ENCODE peak calls at places on chromosomes 4 and X, in nine cellular contexts. One of them, this sample, is unnamed.

GRCh38 chr4:154332681-154333421 is 158.7 kb downstream of the DCHS2 start:
- DNase-seq in sciatic nerve: peak
- DNase-seq in K562: peak
- DNase-seq in A549: no peak
- DNase-seq in astrocyte: no peak
- DNase-seq in GM04504: no peak
- DNase-seq in stimulated activated CD4-positive, alpha-beta T cell treated with anti-CD3 and anti-CD28 coated beads, TNF-alpha, amount 100 ng/mL, for 4 hours: peak
- DNase-seq in AG08395: no peak
- DNase-seq in nephron progenitor cell: peak
- DNase-seq in this sample: peak

GRCh38 chrX:68083510-68083909 is 349.8 kb downstream of the OPHN1 start:
- DNase-seq in astrocyte: peak
- DNase-seq in sciatic nerve: no peak
- DNase-seq in stimulated activated CD4-positive, alpha-beta T cell treated with anti-CD3 and anti-CD28 coated beads, TNF-alpha, amount 100 ng/mL, for 4 hours: no peak
- DNase-seq in GM04504: no peak
- DNase-seq in K562: no peak
- DNase-seq in A549: no peak
- DNase-seq in AG08395: no peak
- DNase-seq in nephron progenitor cell: no peak
- DNase-seq in this sample: no peak

GRCh38 chr4:168551945-168552695 is 55.3 kb downstream of the PALLD start:
- DNase-seq in GM04504: no peak
- DNase-seq in K562: peak
- DNase-seq in AG08395: no peak
- DNase-seq in A549: no peak
- DNase-seq in nephron progenitor cell: no peak
- DNase-seq in stimulated activated CD4-positive, alpha-beta T cell treated with anti-CD3 and anti-CD28 coated beads, TNF-alpha, amount 100 ng/mL, for 4 hours: no peak
- DNase-seq in astrocyte: no peak
- DNase-seq in sciatic nerve: no peak
- DNase-seq in this sample: no peak

GRCh38 chr4:110637408-110638131 is 14.7 kb upstream of the PITX2 start:
- DNase-seq in astrocyte: no peak
- DNase-seq in K562: no peak
- DNase-seq in sciatic nerve: no peak
- DNase-seq in nephron progenitor cell: peak
- DNase-seq in AG08395: no peak
- DNase-seq in GM04504: no peak
- DNase-seq in A549: no peak
- DNase-seq in stimulated activated CD4-positive, alpha-beta T cell treated with anti-CD3 and anti-CD28 coated beads, TNF-alpha, amount 100 ng/mL, for 4 hours: no peak
- DNase-seq in this sample: no peak

GRCh38 chr4:5758741-5759140 is 47.7 kb downstream of the EVC start:
- DNase-seq in stimulated activated CD4-positive, alpha-beta T cell treated with anti-CD3 and anti-CD28 coated beads, TNF-alpha, amount 100 ng/mL, for 4 hours: no peak
- DNase-seq in K562: no peak
- DNase-seq in A549: peak
- DNase-seq in astrocyte: peak
- DNase-seq in sciatic nerve: no peak
- DNase-seq in nephron progenitor cell: no peak
- DNase-seq in AG08395: peak
- DNase-seq in GM04504: peak
- DNase-seq in this sample: no peak

GRCh38 chr4:172808196-172808595 is 360.4 kb upstream of the GALNT7 start:
- DNase-seq in A549: no peak
- DNase-seq in GM04504: no peak
- DNase-seq in stimulated activated CD4-positive, alpha-beta T cell treated with anti-CD3 and anti-CD28 coated beads, TNF-alpha, amount 100 ng/mL, for 4 hours: no peak
- DNase-seq in sciatic nerve: no peak
- DNase-seq in AG08395: no peak
- DNase-seq in K562: no peak
- DNase-seq in nephron progenitor cell: no peak
- DNase-seq in astrocyte: no peak
- DNase-seq in this sample: no peak

GRCh38 chr4:147825451-147826287 is 93.8 kb downstream of the ARHGAP10 start:
- DNase-seq in stimulated activated CD4-positive, alpha-beta T cell treated with anti-CD3 and anti-CD28 coated beads, TNF-alpha, amount 100 ng/mL, for 4 hours: no peak
- DNase-seq in GM04504: no peak
- DNase-seq in nephron progenitor cell: no peak
- DNase-seq in sciatic nerve: no peak
- DNase-seq in A549: no peak
- DNase-seq in astrocyte: peak
- DNase-seq in K562: peak
- DNase-seq in AG08395: no peak
- DNase-seq in this sample: no peak

GRCh38 chrX:46325312-46325877 is 219.8 kb downstream of the ZNF674 start:
- DNase-seq in GM04504: no peak
- DNase-seq in astrocyte: peak
- DNase-seq in A549: peak
- DNase-seq in AG08395: peak
- DNase-seq in stimulated activated CD4-positive, alpha-beta T cell treated with anti-CD3 and anti-CD28 coated beads, TNF-alpha, amount 100 ng/mL, for 4 hours: peak
- DNase-seq in nephron progenitor cell: peak
- DNase-seq in K562: no peak
- DNase-seq in sciatic nerve: no peak
- DNase-seq in this sample: no peak

GRCh38 chrX:17323397-17323796 is 51.6 kb upstream of the NHS start:
- DNase-seq in nephron progenitor cell: no peak
- DNase-seq in K562: no peak
- DNase-seq in AG08395: no peak
- DNase-seq in sciatic nerve: no peak
- DNase-seq in A549: no peak
- DNase-seq in GM04504: no peak
- DNase-seq in astrocyte: no peak
- DNase-seq in stimulated activated CD4-positive, alpha-beta T cell treated with anti-CD3 and anti-CD28 coated beads, TNF-alpha, amount 100 ng/mL, for 4 hours: no peak
- DNase-seq in this sample: no peak

GRCh38 chrX:109384569-109385174 is 97.2 kb downstream of the GUCY2F start:
- DNase-seq in GM04504: no peak
- DNase-seq in nephron progenitor cell: peak
- DNase-seq in stimulated activated CD4-positive, alpha-beta T cell treated with anti-CD3 and anti-CD28 coated beads, TNF-alpha, amount 100 ng/mL, for 4 hours: no peak
- DNase-seq in AG08395: peak
- DNase-seq in A549: no peak
- DNase-seq in sciatic nerve: no peak
- DNase-seq in astrocyte: no peak
- DNase-seq in K562: peak
- DNase-seq in this sample: peak

GRCh38 chrX:136865270-136866168 is 15.0 kb downstream of the RBMX start:
- DNase-seq in GM04504: no peak
- DNase-seq in nephron progenitor cell: no peak
- DNase-seq in A549: no peak
- DNase-seq in K562: no peak
- DNase-seq in AG08395: no peak
- DNase-seq in astrocyte: no peak
- DNase-seq in sciatic nerve: no peak
- DNase-seq in stimulated activated CD4-positive, alpha-beta T cell treated with anti-CD3 and anti-CD28 coated beads, TNF-alpha, amount 100 ng/mL, for 4 hours: no peak
- DNase-seq in this sample: no peak

GRCh38 chr4:113028074-113028473 is 21.4 kb upstream of the ANK2 start:
- DNase-seq in AG08395: no peak
- DNase-seq in stimulated activated CD4-positive, alpha-beta T cell treated with anti-CD3 and anti-CD28 coated beads, TNF-alpha, amount 100 ng/mL, for 4 hours: no peak
- DNase-seq in nephron progenitor cell: no peak
- DNase-seq in GM04504: no peak
- DNase-seq in astrocyte: no peak
- DNase-seq in K562: no peak
- DNase-seq in A549: no peak
- DNase-seq in sciatic nerve: no peak
- DNase-seq in this sample: no peak

GRCh38 chr4:100095729-100096595 is 94.3 kb downstream of the DDIT4L start:
- DNase-seq in nephron progenitor cell: peak
- DNase-seq in AG08395: peak
- DNase-seq in A549: peak
- DNase-seq in stimulated activated CD4-positive, alpha-beta T cell treated with anti-CD3 and anti-CD28 coated beads, TNF-alpha, amount 100 ng/mL, for 4 hours: peak
- DNase-seq in GM04504: peak
- DNase-seq in sciatic nerve: peak
- DNase-seq in astrocyte: peak
- DNase-seq in K562: peak
- DNase-seq in this sample: peak

GRCh38 chrX:141733371-141733770 is 34.8 kb upstream of the SPANXD start:
- DNase-seq in stimulated activated CD4-positive, alpha-beta T cell treated with anti-CD3 and anti-CD28 coated beads, TNF-alpha, amount 100 ng/mL, for 4 hours: no peak
- DNase-seq in AG08395: no peak
- DNase-seq in nephron progenitor cell: no peak
- DNase-seq in astrocyte: peak
- DNase-seq in sciatic nerve: no peak
- DNase-seq in K562: no peak
- DNase-seq in GM04504: no peak
- DNase-seq in A549: no peak
- DNase-seq in this sample: no peak

GRCh38 chr4:87108142-87108546 is 112.3 kb downstream of the KLHL8 start:
- DNase-seq in astrocyte: peak
- DNase-seq in K562: no peak
- DNase-seq in nephron progenitor cell: no peak
- DNase-seq in A549: peak
- DNase-seq in stimulated activated CD4-positive, alpha-beta T cell treated with anti-CD3 and anti-CD28 coated beads, TNF-alpha, amount 100 ng/mL, for 4 hours: no peak
- DNase-seq in GM04504: peak
- DNase-seq in sciatic nerve: no peak
- DNase-seq in AG08395: peak
- DNase-seq in this sample: no peak

GRCh38 chr4:138609943-138610350 is 367.8 kb upstream of the SLC7A11 start:
- DNase-seq in sciatic nerve: no peak
- DNase-seq in GM04504: no peak
- DNase-seq in AG08395: peak
- DNase-seq in nephron progenitor cell: no peak
- DNase-seq in stimulated activated CD4-positive, alpha-beta T cell treated with anti-CD3 and anti-CD28 coated beads, TNF-alpha, amount 100 ng/mL, for 4 hours: no peak
- DNase-seq in K562: peak
- DNase-seq in astrocyte: peak
- DNase-seq in A549: no peak
- DNase-seq in this sample: no peak

GRCh38 chrX:148867596-148867995 is 367.2 kb downstream of the AFF2 start:
- DNase-seq in stimulated activated CD4-positive, alpha-beta T cell treated with anti-CD3 and anti-CD28 coated beads, TNF-alpha, amount 100 ng/mL, for 4 hours: no peak
- DNase-seq in K562: no peak
- DNase-seq in sciatic nerve: no peak
- DNase-seq in GM04504: no peak
- DNase-seq in A549: no peak
- DNase-seq in AG08395: no peak
- DNase-seq in astrocyte: no peak
- DNase-seq in nephron progenitor cell: no peak
- DNase-seq in this sample: no peak

GRCh38 chr4:14787894-14788293 is 214.4 kb upstream of the CPEB2 start:
- DNase-seq in astrocyte: no peak
- DNase-seq in A549: no peak
- DNase-seq in AG08395: no peak
- DNase-seq in sciatic nerve: no peak
- DNase-seq in stimulated activated CD4-positive, alpha-beta T cell treated with anti-CD3 and anti-CD28 coated beads, TNF-alpha, amount 100 ng/mL, for 4 hours: no peak
- DNase-seq in nephron progenitor cell: no peak
- DNase-seq in K562: no peak
- DNase-seq in GM04504: no peak
- DNase-seq in this sample: no peak

GRCh38 chr4:2045518-2045951 is 13.6 kb upstream of the NAT8L start:
- DNase-seq in AG08395: no peak
- DNase-seq in A549: no peak
- DNase-seq in sciatic nerve: no peak
- DNase-seq in nephron progenitor cell: no peak
- DNase-seq in K562: no peak
- DNase-seq in astrocyte: no peak
- DNase-seq in stimulated activated CD4-positive, alpha-beta T cell treated with anti-CD3 and anti-CD28 coated beads, TNF-alpha, amount 100 ng/mL, for 4 hours: no peak
- DNase-seq in GM04504: no peak
- DNase-seq in this sample: no peak

GRCh38 chrX:47166126-47166525 is 21.1 kb downstream of the RBM10 start:
- DNase-seq in stimulated activated CD4-positive, alpha-beta T cell treated with anti-CD3 and anti-CD28 coated beads, TNF-alpha, amount 100 ng/mL, for 4 hours: no peak
- DNase-seq in A549: no peak
- DNase-seq in GM04504: no peak
- DNase-seq in K562: no peak
- DNase-seq in AG08395: no peak
- DNase-seq in astrocyte: no peak
- DNase-seq in sciatic nerve: peak
- DNase-seq in nephron progenitor cell: no peak
- DNase-seq in this sample: peak

GRCh38 chr4:185256444-185256843 is 47.0 kb downstream of the SNX25 start:
- DNase-seq in GM04504: no peak
- DNase-seq in astrocyte: peak
- DNase-seq in nephron progenitor cell: no peak
- DNase-seq in sciatic nerve: no peak
- DNase-seq in stimulated activated CD4-positive, alpha-beta T cell treated with anti-CD3 and anti-CD28 coated beads, TNF-alpha, amount 100 ng/mL, for 4 hours: no peak
- DNase-seq in K562: peak
- DNase-seq in AG08395: peak
- DNase-seq in A549: no peak
- DNase-seq in this sample: no peak

GRCh38 chrX:48466696-48467095 is 3.4 kb downstream of the SLC38A5 start:
- DNase-seq in K562: peak
- DNase-seq in GM04504: no peak
- DNase-seq in AG08395: no peak
- DNase-seq in astrocyte: no peak
- DNase-seq in sciatic nerve: no peak
- DNase-seq in A549: no peak
- DNase-seq in nephron progenitor cell: peak
- DNase-seq in stimulated activated CD4-positive, alpha-beta T cell treated with anti-CD3 and anti-CD28 coated beads, TNF-alpha, amount 100 ng/mL, for 4 hours: no peak
- DNase-seq in this sample: no peak

GRCh38 chr4:18566970-18567799 is 545.6 kb upstream of the LCORL start:
- DNase-seq in AG08395: no peak
- DNase-seq in stimulated activated CD4-positive, alpha-beta T cell treated with anti-CD3 and anti-CD28 coated beads, TNF-alpha, amount 100 ng/mL, for 4 hours: no peak
- DNase-seq in nephron progenitor cell: no peak
- DNase-seq in sciatic nerve: no peak
- DNase-seq in astrocyte: no peak
- DNase-seq in A549: no peak
- DNase-seq in K562: no peak
- DNase-seq in GM04504: no peak
- DNase-seq in this sample: no peak

GRCh38 chr4:128516568-128516967 is 229.0 kb upstream of the PGRMC2 start:
- DNase-seq in nephron progenitor cell: no peak
- DNase-seq in sciatic nerve: no peak
- DNase-seq in stimulated activated CD4-positive, alpha-beta T cell treated with anti-CD3 and anti-CD28 coated beads, TNF-alpha, amount 100 ng/mL, for 4 hours: no peak
- DNase-seq in K562: no peak
- DNase-seq in GM04504: peak
- DNase-seq in A549: no peak
- DNase-seq in AG08395: peak
- DNase-seq in astrocyte: peak
- DNase-seq in this sample: no peak

GRCh38 chr4:40546506-40546905 is 83.2 kb downstream of the RBM47 start:
- DNase-seq in nephron progenitor cell: no peak
- DNase-seq in K562: no peak
- DNase-seq in sciatic nerve: no peak
- DNase-seq in GM04504: no peak
- DNase-seq in astrocyte: no peak
- DNase-seq in stimulated activated CD4-positive, alpha-beta T cell treated with anti-CD3 and anti-CD28 coated beads, TNF-alpha, amount 100 ng/mL, for 4 hours: no peak
- DNase-seq in A549: no peak
- DNase-seq in AG08395: no peak
- DNase-seq in this sample: no peak

GRCh38 chr4:30068234-30068633 is 651.9 kb upstream of the PCDH7 start:
- DNase-seq in stimulated activated CD4-positive, alpha-beta T cell treated with anti-CD3 and anti-CD28 coated beads, TNF-alpha, amount 100 ng/mL, for 4 hours: no peak
- DNase-seq in GM04504: no peak
- DNase-seq in sciatic nerve: no peak
- DNase-seq in K562: no peak
- DNase-seq in astrocyte: no peak
- DNase-seq in A549: no peak
- DNase-seq in nephron progenitor cell: no peak
- DNase-seq in AG08395: no peak
- DNase-seq in this sample: no peak

GRCh38 chrX:64428371-64428770 is 33.1 kb upstream of the MTMR8 start:
- DNase-seq in AG08395: no peak
- DNase-seq in sciatic nerve: no peak
- DNase-seq in K562: no peak
- DNase-seq in GM04504: no peak
- DNase-seq in nephron progenitor cell: no peak
- DNase-seq in astrocyte: no peak
- DNase-seq in A549: no peak
- DNase-seq in stimulated activated CD4-positive, alpha-beta T cell treated with anti-CD3 and anti-CD28 coated beads, TNF-alpha, amount 100 ng/mL, for 4 hours: no peak
- DNase-seq in this sample: no peak

GRCh38 chr4:6502147-6502546 is 29.7 kb upstream of the PPP2R2C start:
- DNase-seq in K562: no peak
- DNase-seq in A549: no peak
- DNase-seq in sciatic nerve: no peak
- DNase-seq in GM04504: no peak
- DNase-seq in astrocyte: no peak
- DNase-seq in nephron progenitor cell: no peak
- DNase-seq in stimulated activated CD4-positive, alpha-beta T cell treated with anti-CD3 and anti-CD28 coated beads, TNF-alpha, amount 100 ng/mL, for 4 hours: no peak
- DNase-seq in AG08395: no peak
- DNase-seq in this sample: no peak

GRCh38 chr4:142238589-142238988 is 602.2 kb downstream of the IL15 start:
- DNase-seq in stimulated activated CD4-positive, alpha-beta T cell treated with anti-CD3 and anti-CD28 coated beads, TNF-alpha, amount 100 ng/mL, for 4 hours: no peak
- DNase-seq in A549: no peak
- DNase-seq in GM04504: peak
- DNase-seq in astrocyte: peak
- DNase-seq in K562: no peak
- DNase-seq in sciatic nerve: no peak
- DNase-seq in nephron progenitor cell: no peak
- DNase-seq in AG08395: peak
- DNase-seq in this sample: no peak

GRCh38 chr4:184248216-184248615 is 30.5 kb upstream of the ENPP6 start:
- DNase-seq in stimulated activated CD4-positive, alpha-beta T cell treated with anti-CD3 and anti-CD28 coated beads, TNF-alpha, amount 100 ng/mL, for 4 hours: no peak
- DNase-seq in nephron progenitor cell: no peak
- DNase-seq in K562: no peak
- DNase-seq in A549: no peak
- DNase-seq in sciatic nerve: no peak
- DNase-seq in GM04504: no peak
- DNase-seq in astrocyte: no peak
- DNase-seq in AG08395: no peak
- DNase-seq in this sample: no peak

GRCh38 chrX:150770623-150771022 is 77.4 kb downstream of the MTMR1 start:
- DNase-seq in A549: no peak
- DNase-seq in astrocyte: no peak
- DNase-seq in nephron progenitor cell: no peak
- DNase-seq in sciatic nerve: no peak
- DNase-seq in stimulated activated CD4-positive, alpha-beta T cell treated with anti-CD3 and anti-CD28 coated beads, TNF-alpha, amount 100 ng/mL, for 4 hours: no peak
- DNase-seq in K562: no peak
- DNase-seq in AG08395: no peak
- DNase-seq in GM04504: no peak
- DNase-seq in this sample: no peak

This sample was measured in ovary.